ENCODE peak calls at places on chromosome 12, in eight cellular contexts. N, O, W, Q, H, F, Y and K are unnamed samples.

GRCh38 chr12:105672576-105672975 is 342.1 kb downstream of the C12orf75 start:
- DNase-seq in Q (peak; percentile 88), O (no peak), F (no peak), H (no peak), N (no peak), Y (peak; percentile 86), W (no peak), K (peak; percentile 59)

GRCh38 chr12:57128519-57129247 is 400 bp downstream of the LRP1 start:
- DNase-seq in Q (no peak), W (no peak), N (peak; percentile 41), Y (no peak), F (no peak), H (no peak), O (no peak), K (no peak)

GRCh38 chr12:54153586-54153985 is 35.2 kb downstream of the SMUG1 start:
- DNase-seq in F (no peak), H (no peak), N (no peak), Q (no peak), W (no peak), O (no peak), Y (no peak), K (no peak)

GRCh38 chr12:43847427-43847826 is 11.5 kb downstream of the TMEM117 start:
- DNase-seq in Y (no peak), Q (no peak), O (no peak), H (no peak), N (peak; percentile 75), W (no peak), F (no peak), K (no peak)

GRCh38 chr12:8629486-8630033 is 16.9 kb upstream of the AICDA start:
- DNase-seq in N (peak; percentile 72), Y (no peak), H (no peak), W (no peak), Q (no peak), O (no peak), F (no peak), K (no peak)

GRCh38 chr12:55614764-55615163 is 21.9 kb upstream of the OR10P1 start:
- DNase-seq in F (no peak), W (no peak), N (no peak), H (no peak), O (no peak), Q (no peak), Y (no peak), K (no peak)

GRCh38 chr12:69569236-69569635 is 16.0 kb upstream of the CCT2 start:
- DNase-seq in O (no peak), F (no peak), Y (no peak), H (no peak), W (no peak), N (peak; percentile 75), Q (no peak), K (no peak)

GRCh38 chr12:87952223-87952622 is 77.0 kb downstream of the C12orf50 start:
- DNase-seq in H (no peak), W (no peak), F (no peak), Q (no peak), N (no peak), O (no peak), Y (no peak), K (no peak)

GRCh38 chr12:27635349-27635972 is 60.8 kb upstream of the REP15 start:
- DNase-seq in N (peak; percentile 79), Q (no peak), F (peak; percentile 44), Y (no peak), O (no peak), H (no peak), W (peak; percentile 52), K (no peak)

GRCh38 chr12:121784460-121784859 is 9.0 kb downstream of the RHOF start:
- DNase-seq in H (no peak), W (no peak), O (no peak), F (no peak), Y (no peak), Q (no peak), N (peak; percentile 95), K (no peak)

GRCh38 chr12:63978519-63978918 is 134.0 kb downstream of the SRGAP1 start:
- DNase-seq in Y (no peak), N (peak; percentile 93), H (no peak), W (no peak), F (peak; percentile 58), Q (no peak), O (no peak), K (no peak)

GRCh38 chr12:22850185-22850584 is 225.2 kb downstream of the ETNK1 start:
- DNase-seq in W (no peak), N (no peak), Q (no peak), O (no peak), H (no peak), F (no peak), Y (no peak), K (no peak)

GRCh38 chr12:58367041-58367440 is 425.7 kb downstream of the ATP23 start:
- DNase-seq in W (no peak), Y (no peak), F (no peak), N (peak; percentile 42), H (no peak), O (no peak), Q (no peak), K (no peak)

GRCh38 chr12:58847876-58848600 is 72.3 kb downstream of the LRIG3 start:
- DNase-seq in O (no peak), H (no peak), Y (no peak), N (no peak), Q (no peak), W (no peak), F (no peak), K (no peak)

DNA sequence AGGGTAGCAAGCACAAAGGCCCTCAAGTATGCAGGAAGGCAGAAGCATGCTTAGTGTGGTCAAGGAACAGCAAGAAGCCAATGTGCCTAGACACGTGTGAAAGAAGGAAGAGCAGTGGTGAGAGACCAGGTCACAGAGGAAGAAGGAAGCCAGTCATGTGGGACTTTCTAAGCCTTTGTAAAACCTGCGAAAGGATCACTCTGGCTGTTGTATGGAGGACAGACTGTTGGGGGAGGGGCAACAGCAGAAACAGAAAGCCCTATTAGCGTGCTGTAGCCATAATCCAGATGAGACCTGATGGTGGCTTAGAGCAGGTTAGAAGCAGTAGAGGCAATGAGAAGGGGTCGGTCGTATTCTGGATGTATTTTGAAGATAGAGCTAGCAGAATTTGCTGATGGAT is 5.6 kb upstream of the MLF2 start:
- DNase-seq in N (no peak), H (no peak), W (no peak), F (no peak), Q (no peak), O (no peak), Y (no peak), K (no peak)
- H3K27ac ChIP-seq in N (no peak overlapping the region), H (no peak overlapping the region), W (no peak overlapping the region), F (no peak overlapping the region), Q (no peak overlapping the region), O (no peak overlapping the region), Y (no peak overlapping the region), K (no peak overlapping the region)

GRCh38 chr12:119668315-119668651 is 350 bp downstream of the PRKAB1 start:
- DNase-seq in H (no peak), Q (no peak), Y (no peak), F (no peak), O (no peak), W (no peak), N (peak; percentile 43), K (no peak)
- H3K4me3 ChIP-seq in H (peak overlapping the region; percentile 67), Q (peak overlapping the region; percentile 74), Y (peak overlapping the region; percentile 99), F (peak overlapping the region; percentile 98), O (peak overlapping the region; percentile 91), W (peak overlapping the region; percentile 97), N (peak overlapping the region; percentile 94), K (peak overlapping the region; percentile 92)

GRCh38 chr12:53056296-53056695 is 6.4 kb downstream of the TNS2 start:
- DNase-seq in N (peak; percentile 64), W (no peak), Q (no peak), F (no peak), H (no peak), O (no peak), Y (no peak), K (no peak)
- H3K27ac ChIP-seq in N (peak overlapping the region; percentile 31), W (no peak overlapping the region), Q (peak overlapping the region; percentile 96), F (no peak overlapping the region), H (no peak overlapping the region), O (no peak overlapping the region), Y (no peak overlapping the region), K (no peak overlapping the region)

DNA sequence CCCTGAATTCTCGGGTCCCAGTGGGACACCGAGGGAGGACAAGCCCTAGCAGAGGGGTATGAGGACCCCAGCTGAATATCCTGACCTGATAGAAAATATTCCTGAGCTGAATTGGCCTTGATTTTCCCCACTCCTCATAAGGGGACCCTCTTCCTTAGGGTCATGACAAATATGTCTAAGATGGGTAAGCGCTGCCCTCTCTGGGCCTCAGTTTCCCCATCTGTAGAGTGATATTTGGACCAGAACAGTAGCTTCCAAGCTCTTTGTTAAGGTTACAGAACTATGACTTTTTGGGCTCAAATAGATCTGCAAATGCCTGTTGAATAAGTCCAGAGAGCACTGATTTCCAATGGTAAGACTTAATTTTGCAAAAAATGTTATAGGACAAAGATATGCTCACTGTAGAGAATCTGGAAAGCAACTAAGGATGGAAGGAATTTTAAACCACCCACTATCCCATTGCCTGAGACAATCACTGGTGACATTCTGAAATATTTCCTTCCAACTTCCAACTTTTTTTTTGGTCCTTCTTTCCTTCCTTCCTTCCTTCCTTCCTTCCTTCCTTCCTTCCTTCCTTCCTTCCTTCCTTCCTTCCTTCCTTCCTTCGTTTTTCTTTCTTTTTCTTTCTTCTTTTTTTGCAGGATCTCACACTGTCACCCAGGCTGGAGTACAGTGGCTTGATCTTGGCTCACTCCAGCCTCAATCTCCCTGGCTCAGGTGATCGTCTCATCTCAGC is 32.0 kb downstream of the MYL2 start:
- DNase-seq in Q (no peak), Y (no peak), N (no peak), O (no peak), H (no peak), W (no peak), F (no peak), K (no peak)
- H3K4me3 ChIP-seq in Q (no peak overlapping the region), Y (no peak overlapping the region), N (no peak overlapping the region), O (no peak overlapping the region), H (no peak overlapping the region), W (no peak overlapping the region), F (peak overlapping the region; percentile 57), K (no peak overlapping the region)

GRCh38 chr12:12745576-12746211 is 28.5 kb downstream of the CDKN1B start:
- DNase-seq in H (no peak), W (no peak), Y (no peak), N (no peak), Q (no peak), F (no peak), O (no peak), K (no peak)

GRCh38 chr12:12748051-12748450 is 30.9 kb downstream of the CDKN1B start:
- DNase-seq in H (no peak), Y (no peak), N (no peak), O (no peak), W (no peak), F (no peak), Q (no peak), K (no peak)

GRCh38 chr12:12747281-12747680 is 30.1 kb downstream of the CDKN1B start:
- DNase-seq in Y (no peak), W (no peak), Q (no peak), N (no peak), O (no peak), H (no peak), F (no peak), K (no peak)

GRCh38 chr12:12741705-12742104 is 24.5 kb downstream of the CDKN1B start:
- DNase-seq in H (no peak), Q (no peak), N (no peak), O (no peak), F (no peak), W (no peak), Y (no peak), K (peak; percentile 73)

GRCh38 chr12:12744556-12745305 is 27.6 kb downstream of the CDKN1B start:
- DNase-seq in F (no peak), Q (no peak), W (no peak), Y (no peak), H (no peak), N (no peak), O (no peak), K (no peak)
- H3K27ac ChIP-seq in F (no peak overlapping the region), Q (no peak overlapping the region), W (no peak overlapping the region), Y (no peak overlapping the region), H (no peak overlapping the region), N (no peak overlapping the region), O (no peak overlapping the region), K (no peak overlapping the region)

GRCh38 chr12:92208613-92209121 is 63.0 kb upstream of the BTG1 start:
- DNase-seq in Q (no peak), N (peak; percentile 72), F (no peak), O (no peak), Y (no peak), H (no peak), W (peak; percentile 72), K (no peak)
- H3K4me3 ChIP-seq in Q (no peak overlapping the region), N (no peak overlapping the region), F (no peak overlapping the region), O (no peak overlapping the region), Y (no peak overlapping the region), H (no peak overlapping the region), W (peak overlapping the region; percentile 45), K (no peak overlapping the region)